ENCODE peak calls at places on chromosomes 11 and 22, in six cellular contexts. One of them, this sample, is unnamed. For H4K20me1, the result is how much of the 10 kb centered on the place peaks cover.

GRCh38 chr11:61827573-61828378 is at the start of gene FADS2:
- DNase-seq in SK-N-SH: peak
- DNase-seq in HepG2: peak
- DNase-seq in H9: peak
- DNase-seq in endothelial cell of umbilical vein: peak
- DNase-seq in astrocyte: peak
- DNase-seq in this sample: peak

GRCh38 chr11:111631666-111632039 is 29.4 kb downstream of the SIK2 start:
- DNase-seq in SK-N-SH: no peak
- DNase-seq in HepG2: peak
- DNase-seq in H9: no peak
- DNase-seq in endothelial cell of umbilical vein: peak
- DNase-seq in astrocyte: peak
- DNase-seq in this sample: no peak

GRCh38 chr11:36077886-36078685 is 134.2 kb downstream of the LDLRAD3 start:
- DNase-seq in SK-N-SH: no peak
- DNase-seq in HepG2: no peak
- DNase-seq in H9: no peak
- DNase-seq in endothelial cell of umbilical vein: peak
- DNase-seq in astrocyte: no peak
- DNase-seq in this sample: no peak

GRCh38 chr11:13152736-13153541 is 124.7 kb upstream of the BMAL1 start:
- DNase-seq in SK-N-SH: no peak
- DNase-seq in HepG2: peak
- DNase-seq in H9: no peak
- DNase-seq in endothelial cell of umbilical vein: peak
- DNase-seq in astrocyte: no peak
- DNase-seq in this sample: no peak

GRCh38 chr11:284081-285020 is 4.6 kb upstream of the PGGHG start:
- DNase-seq in SK-N-SH: peak
- DNase-seq in HepG2: no peak
- DNase-seq in H9: peak
- DNase-seq in endothelial cell of umbilical vein: no peak
- DNase-seq in astrocyte: no peak
- DNase-seq in this sample: no peak

GRCh38 chr11:23976776-23977380 is 520.0 kb upstream of the LUZP2 start:
- DNase-seq in SK-N-SH: no peak
- DNase-seq in HepG2: no peak
- DNase-seq in H9: no peak
- DNase-seq in endothelial cell of umbilical vein: no peak
- DNase-seq in astrocyte: peak
- DNase-seq in this sample: no peak

GRCh38 chr22:37427128-37427710 is at the start of gene ELFN2:
- DNase-seq in SK-N-SH: peak
- DNase-seq in HepG2: no peak
- DNase-seq in H9: no peak
- DNase-seq in endothelial cell of umbilical vein: peak
- DNase-seq in astrocyte: no peak
- DNase-seq in this sample: no peak

GRCh38 chr22:42760806-42761565 is 40.3 kb upstream of the A4GALT start:
- DNase-seq in SK-N-SH: no peak
- DNase-seq in HepG2: no peak
- DNase-seq in H9: no peak
- DNase-seq in endothelial cell of umbilical vein: no peak
- DNase-seq in astrocyte: no peak
- DNase-seq in this sample: no peak

GRCh38 chr22:31618057-31618456 is 44.0 kb downstream of the PISD start:
- DNase-seq in SK-N-SH: no peak
- DNase-seq in HepG2: no peak
- DNase-seq in H9: no peak
- DNase-seq in endothelial cell of umbilical vein: no peak
- DNase-seq in astrocyte: no peak
- DNase-seq in this sample: no peak

GRCh38 chr11:68317147-68317785 is 4.9 kb downstream of the LRP5 start:
- DNase-seq in SK-N-SH: peak
- DNase-seq in HepG2: no peak
- DNase-seq in H9: peak
- DNase-seq in endothelial cell of umbilical vein: no peak
- DNase-seq in astrocyte: no peak
- DNase-seq in this sample: no peak

GRCh38 chr11:19379465-19379864 is 138.7 kb upstream of the E2F8 start:
- DNase-seq in SK-N-SH: no peak
- DNase-seq in HepG2: no peak
- DNase-seq in H9: no peak
- DNase-seq in endothelial cell of umbilical vein: no peak
- DNase-seq in astrocyte: peak
- DNase-seq in this sample: no peak

GRCh38 chr11:57248780-57249383 is 11.8 kb upstream of the APLNR start:
- DNase-seq in SK-N-SH: peak
- DNase-seq in HepG2: peak
- DNase-seq in H9: peak
- DNase-seq in endothelial cell of umbilical vein: peak
- DNase-seq in astrocyte: peak
- DNase-seq in this sample: peak

GRCh38 chr11:110527146-110527545 is 97.4 kb downstream of the FDX1 start:
- DNase-seq in SK-N-SH: no peak
- DNase-seq in HepG2: no peak
- DNase-seq in H9: no peak
- DNase-seq in endothelial cell of umbilical vein: no peak
- DNase-seq in astrocyte: peak
- DNase-seq in this sample: no peak

GRCh38 chr11:80846979-80847378 is 1406.1 kb upstream of the TENM4 start:
- DNase-seq in SK-N-SH: no peak
- DNase-seq in HepG2: no peak
- DNase-seq in H9: no peak
- DNase-seq in endothelial cell of umbilical vein: peak
- DNase-seq in astrocyte: no peak
- DNase-seq in this sample: no peak

GRCh38 chr11:100732949-100733348 is 45.9 kb downstream of the ARHGAP42 start:
- DNase-seq in SK-N-SH: no peak
- DNase-seq in HepG2: no peak
- DNase-seq in H9: no peak
- DNase-seq in endothelial cell of umbilical vein: no peak
- DNase-seq in astrocyte: no peak
- DNase-seq in this sample: no peak

GRCh38 chr11:35477871-35478270 is 47.5 kb downstream of the PAMR1 start:
- DNase-seq in SK-N-SH: no peak
- DNase-seq in HepG2: no peak
- DNase-seq in H9: peak
- DNase-seq in endothelial cell of umbilical vein: no peak
- DNase-seq in astrocyte: no peak
- DNase-seq in this sample: no peak

GRCh38 chr22:17152971-17153370 is 6.1 kb downstream of the HDHD5 start:
- DNase-seq in SK-N-SH: no peak
- DNase-seq in HepG2: no peak
- DNase-seq in H9: no peak
- DNase-seq in endothelial cell of umbilical vein: no peak
- DNase-seq in astrocyte: no peak
- DNase-seq in this sample: no peak

GRCh38 chr11:73291196-73291595 is 16.9 kb upstream of the ARHGEF17 start:
- DNase-seq in SK-N-SH: no peak
- DNase-seq in HepG2: no peak
- DNase-seq in H9: no peak
- DNase-seq in endothelial cell of umbilical vein: no peak
- DNase-seq in astrocyte: no peak
- DNase-seq in this sample: no peak

GRCh38 chr11:3000032-3000961 is 8.2 kb upstream of the NAP1L4 start:
- DNase-seq in SK-N-SH: peak
- DNase-seq in HepG2: no peak
- DNase-seq in H9: no peak
- DNase-seq in endothelial cell of umbilical vein: peak
- DNase-seq in astrocyte: peak
- DNase-seq in this sample: no peak

GRCh38 chr11:128506999-128507591 is 80.3 kb downstream of the ETS1 start:
- DNase-seq in SK-N-SH: peak
- DNase-seq in HepG2: no peak
- DNase-seq in H9: no peak
- DNase-seq in endothelial cell of umbilical vein: peak
- DNase-seq in astrocyte: peak
- DNase-seq in this sample: no peak

GRCh38 chr11:9176136-9176535 is 84.7 kb upstream of the SCUBE2 start:
- DNase-seq in SK-N-SH: no peak
- DNase-seq in HepG2: no peak
- DNase-seq in H9: no peak
- DNase-seq in endothelial cell of umbilical vein: no peak
- DNase-seq in astrocyte: no peak
- DNase-seq in this sample: no peak

GRCh38 chr11:68950268-68950667 is 30.5 kb downstream of the MRGPRD start:
- DNase-seq in SK-N-SH: peak
- DNase-seq in HepG2: no peak
- DNase-seq in H9: peak
- DNase-seq in endothelial cell of umbilical vein: peak
- DNase-seq in astrocyte: no peak
- DNase-seq in this sample: no peak

GRCh38 chr11:14519692-14520085 is 497 bp downstream of the PSMA1 start:
- DNase-seq in SK-N-SH: no peak
- DNase-seq in HepG2: no peak
- DNase-seq in H9: no peak
- DNase-seq in endothelial cell of umbilical vein: no peak
- DNase-seq in astrocyte: no peak
- DNase-seq in this sample: no peak

GRCh38 chr11:6601041-6601461 is 2.4 kb downstream of the RRP8 start:
- DNase-seq in SK-N-SH: no peak
- DNase-seq in HepG2: no peak
- DNase-seq in H9: no peak
- DNase-seq in endothelial cell of umbilical vein: no peak
- DNase-seq in astrocyte: no peak
- DNase-seq in this sample: no peak

GRCh38 chr22:33832558-33833151 is 87.6 kb downstream of the LARGE1 start:
- DNase-seq in SK-N-SH: no peak
- DNase-seq in HepG2: no peak
- DNase-seq in H9: no peak
- DNase-seq in endothelial cell of umbilical vein: no peak
- DNase-seq in astrocyte: no peak
- DNase-seq in this sample: no peak

GRCh38 chr11:68673991-68674390 is 10.4 kb upstream of the GAL start:
- DNase-seq in SK-N-SH: no peak
- DNase-seq in HepG2: no peak
- DNase-seq in H9: no peak
- DNase-seq in endothelial cell of umbilical vein: no peak
- DNase-seq in astrocyte: no peak
- DNase-seq in this sample: no peak

GRCh38 chr11:729492-730074 is 17.7 kb upstream of the TALDO1 start:
- DNase-seq in SK-N-SH: no peak
- DNase-seq in HepG2: peak
- DNase-seq in H9: no peak
- DNase-seq in endothelial cell of umbilical vein: no peak
- DNase-seq in astrocyte: no peak
- DNase-seq in this sample: no peak

GRCh38 chr22:19196841-19197612 is 18.5 kb upstream of the SLC25A1 start:
- DNase-seq in SK-N-SH: no peak
- DNase-seq in HepG2: no peak
- DNase-seq in H9: no peak
- DNase-seq in endothelial cell of umbilical vein: no peak
- DNase-seq in astrocyte: no peak
- DNase-seq in this sample: no peak

GRCh38 chr22:43000441-43001175 is 14.3 kb downstream of the PACSIN2 start:
- DNase-seq in SK-N-SH: no peak
- DNase-seq in HepG2: no peak
- DNase-seq in H9: no peak
- DNase-seq in endothelial cell of umbilical vein: no peak
- DNase-seq in astrocyte: peak
- DNase-seq in this sample: no peak

GRCh38 chr22:48301421-48301820 is 1526.3 kb downstream of the BRD1 start:
- DNase-seq in SK-N-SH: peak
- DNase-seq in HepG2: no peak
- DNase-seq in H9: no peak
- DNase-seq in endothelial cell of umbilical vein: no peak
- DNase-seq in astrocyte: no peak
- DNase-seq in this sample: no peak

GRCh38 chr11:16804104-16804947 is 65.9 kb downstream of the C11orf58 start:
- DNase-seq in SK-N-SH: no peak
- DNase-seq in HepG2: peak
- DNase-seq in H9: no peak
- DNase-seq in endothelial cell of umbilical vein: peak
- DNase-seq in astrocyte: no peak
- DNase-seq in this sample: no peak

GRCh38 chr22:24357547-24357946 is 69.9 kb upstream of the ADORA2A start:
- DNase-seq in SK-N-SH: no peak
- DNase-seq in HepG2: no peak
- DNase-seq in H9: no peak
- DNase-seq in endothelial cell of umbilical vein: no peak
- DNase-seq in astrocyte: no peak
- DNase-seq in this sample: no peak
- H4K20me1 ChIP-seq in SK-N-SH: under half
- H4K20me1 ChIP-seq in HepG2: under half
- H4K20me1 ChIP-seq in H9: under half
- H4K20me1 ChIP-seq in endothelial cell of umbilical vein: under half
- H4K20me1 ChIP-seq in astrocyte: under half
- H4K20me1 ChIP-seq in this sample: under half

DNA sequence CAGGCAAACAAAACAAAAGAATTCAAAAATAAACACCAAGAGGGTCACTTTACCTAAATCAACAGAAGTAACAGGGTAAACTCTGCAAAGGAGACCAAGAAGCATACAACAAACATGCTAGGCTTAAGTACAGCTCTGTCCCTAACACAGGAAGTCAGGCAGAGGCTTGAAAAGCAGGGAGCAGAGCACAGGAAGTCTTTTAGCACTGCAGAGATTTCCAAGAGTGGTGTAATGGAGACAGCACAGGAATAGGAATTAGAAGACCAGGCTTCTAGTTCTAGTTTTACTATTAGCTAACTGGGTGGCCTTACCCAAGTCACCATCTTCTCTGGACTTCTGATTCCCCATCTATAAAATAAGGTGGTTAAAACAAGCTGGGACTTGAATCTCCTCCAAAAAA is 1.9 kb downstream of the RBFOX2 start:
- DNase-seq in SK-N-SH: no peak
- DNase-seq in HepG2: no peak
- DNase-seq in H9: no peak
- DNase-seq in endothelial cell of umbilical vein: peak
- DNase-seq in astrocyte: peak
- DNase-seq in this sample: no peak
- H3K9ac ChIP-seq in SK-N-SH: peak
- H3K9ac ChIP-seq in HepG2: peak
- H3K9ac ChIP-seq in H9: no peak
- H3K9ac ChIP-seq in endothelial cell of umbilical vein: peak
- H3K9ac ChIP-seq in astrocyte: peak
- H3K9ac ChIP-seq in this sample: no peak

DNA sequence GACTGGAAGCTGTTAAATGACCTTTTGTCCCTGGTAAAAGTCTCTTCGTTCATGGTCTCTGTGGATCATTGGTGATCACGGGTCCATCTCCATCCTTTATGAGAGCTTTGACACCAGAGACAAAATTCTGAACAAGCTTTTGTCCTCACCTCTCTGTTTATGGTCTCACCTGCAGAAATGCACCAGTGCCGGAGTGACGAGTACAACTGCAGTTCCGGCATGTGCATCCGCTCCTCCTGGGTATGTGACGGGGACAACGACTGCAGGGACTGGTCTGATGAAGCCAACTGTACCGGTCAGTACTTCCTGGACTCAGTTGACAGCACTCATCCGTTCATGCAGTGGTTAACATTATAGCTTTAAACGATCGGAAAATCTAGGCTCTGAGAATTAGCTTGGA is 124.3 kb upstream of the SORL1-AS1 start:
- DNase-seq in SK-N-SH: no peak
- DNase-seq in HepG2: no peak
- DNase-seq in H9: no peak
- DNase-seq in endothelial cell of umbilical vein: no peak
- DNase-seq in astrocyte: no peak
- DNase-seq in this sample: no peak
- H3K4me2 ChIP-seq in SK-N-SH: no peak
- H3K4me2 ChIP-seq in HepG2: no peak
- H3K4me2 ChIP-seq in H9: no peak
- H3K4me2 ChIP-seq in endothelial cell of umbilical vein: no peak
- H3K4me2 ChIP-seq in astrocyte: no peak
- H3K4me2 ChIP-seq in this sample: no peak

GRCh38 chr11:70206977-70207376 is 3.9 kb downstream of the FADD start:
- DNase-seq in SK-N-SH: no peak
- DNase-seq in HepG2: no peak
- DNase-seq in H9: no peak
- DNase-seq in endothelial cell of umbilical vein: no peak
- DNase-seq in astrocyte: no peak
- DNase-seq in this sample: no peak
- H4K20me1 ChIP-seq in SK-N-SH: half or more
- H4K20me1 ChIP-seq in HepG2: under half
- H4K20me1 ChIP-seq in H9: under half
- H4K20me1 ChIP-seq in endothelial cell of umbilical vein: under half
- H4K20me1 ChIP-seq in astrocyte: half or more
- H4K20me1 ChIP-seq in this sample: half or more